ENCODE peak calls at places on chromosomes 13 and 19, in seven cellular contexts. S, U, F, R, H, B and O are unnamed samples.

GRCh38 chr13:112738606-112739005 is 48.8 kb downstream of the ATP11A start:
- DNase-seq in S (no peak), U (no peak), F (no peak), R (no peak), H (no peak), B (no peak), O (no peak)

GRCh38 chr19:31110331-31110730 is 238.9 kb downstream of the TSHZ3 start:
- DNase-seq in S (peak; percentile 59), U (peak; percentile 60), F (peak; percentile 45), R (peak; percentile 9), H (peak; percentile 41), B (no peak), O (no peak)

GRCh38 chr13:40149611-40150283 is 494.3 kb downstream of the COG6 start:
- DNase-seq in S (no peak), U (no peak), F (peak; percentile 53), R (no peak), H (peak; percentile 79), B (no peak), O (no peak)

GRCh38 chr13:27465611-27466010 is 15.2 kb upstream of the MTIF3 start:
- DNase-seq in S (no peak), U (no peak), F (no peak), R (no peak), H (no peak), B (no peak), O (no peak)

GRCh38 chr13:102589291-102589822 is 7.4 kb upstream of the TPP2 start:
- DNase-seq in S (no peak), U (no peak), F (peak; percentile 16), R (no peak), H (no peak), B (no peak), O (no peak)

GRCh38 chr19:9580728-9581127 is 3.6 kb downstream of the ZNF121 start:
- DNase-seq in S (no peak), U (no peak), F (no peak), R (no peak), H (no peak), B (no peak), O (no peak)

GRCh38 chr19:13269348-13269747 is 119.1 kb downstream of the IER2 start:
- DNase-seq in S (no peak), U (no peak), F (no peak), R (no peak), H (no peak), B (no peak), O (no peak)

GRCh38 chr13:31859546-31859945 is 120.2 kb downstream of the RXFP2 start:
- DNase-seq in S (no peak), U (no peak), F (no peak), R (no peak), H (no peak), B (no peak), O (no peak)

GRCh38 chr13:91383836-91384235 is 14.6 kb upstream of the GPC5 start:
- DNase-seq in S (no peak), U (no peak), F (no peak), R (no peak), H (no peak), B (no peak), O (no peak)
- H2BK120ac ChIP-seq in S (no peak overlapping the region), U (no peak overlapping the region), F (no peak overlapping the region), R (no peak overlapping the region), H (no peak overlapping the region), B (no peak overlapping the region), O (no peak overlapping the region)

GRCh38 chr13:111511805-111512504 is 191.5 kb downstream of the TEX29 start:
- DNase-seq in S (peak; percentile 26), U (no peak), F (no peak), R (no peak), H (no peak), B (no peak), O (no peak)
- H2BK120ac ChIP-seq in S (no peak overlapping the region), U (no peak overlapping the region), F (no peak overlapping the region), R (no peak overlapping the region), H (no peak overlapping the region), B (no peak overlapping the region), O (no peak overlapping the region)

DNA sequence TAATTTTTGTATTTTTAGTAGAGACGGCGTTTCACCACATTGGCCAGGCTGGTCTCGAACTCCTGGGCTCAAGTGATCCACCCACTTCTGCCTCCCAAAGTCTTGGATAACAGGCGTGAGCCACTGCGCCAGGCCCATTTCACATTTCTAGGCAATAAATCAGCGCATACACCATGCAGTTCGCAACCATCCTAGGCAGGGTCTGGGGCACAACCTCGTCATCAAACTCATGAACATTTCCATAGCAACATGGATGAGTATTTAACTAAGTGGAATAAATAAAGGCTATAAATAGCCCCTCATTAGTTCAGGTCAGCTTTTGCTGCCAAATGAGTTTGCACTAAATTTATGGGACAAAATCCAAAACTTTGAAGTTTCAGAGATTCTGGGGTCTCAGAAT is 8.2 kb downstream of the MEIS3 start:
- DNase-seq in S (no peak), U (no peak), F (peak; percentile 40), R (no peak), H (peak; percentile 67), B (peak; percentile 63), O (no peak)
- H2BK120ac ChIP-seq in S (no peak overlapping the region), U (no peak overlapping the region), F (no peak overlapping the region), R (no peak overlapping the region), H (no peak overlapping the region), B (no peak overlapping the region), O (no peak overlapping the region)

GRCh38 chr19:17605117-17605516 is 49.7 kb downstream of the COLGALT1 start:
- DNase-seq in S (no peak), U (no peak), F (no peak), R (no peak), H (no peak), B (no peak), O (no peak)
- H2BK120ac ChIP-seq in S (no peak overlapping the region), U (no peak overlapping the region), F (no peak overlapping the region), R (no peak overlapping the region), H (no peak overlapping the region), B (no peak overlapping the region), O (no peak overlapping the region)

GRCh38 chr19:23406716-23407115 is 11.4 kb upstream of the ZNF91 start:
- DNase-seq in S (no peak), U (no peak), F (no peak), R (no peak), H (no peak), B (no peak), O (no peak)
- H2BK120ac ChIP-seq in S (no peak overlapping the region), U (no peak overlapping the region), F (no peak overlapping the region), R (no peak overlapping the region), H (no peak overlapping the region), B (no peak overlapping the region), O (no peak overlapping the region)

DNA sequence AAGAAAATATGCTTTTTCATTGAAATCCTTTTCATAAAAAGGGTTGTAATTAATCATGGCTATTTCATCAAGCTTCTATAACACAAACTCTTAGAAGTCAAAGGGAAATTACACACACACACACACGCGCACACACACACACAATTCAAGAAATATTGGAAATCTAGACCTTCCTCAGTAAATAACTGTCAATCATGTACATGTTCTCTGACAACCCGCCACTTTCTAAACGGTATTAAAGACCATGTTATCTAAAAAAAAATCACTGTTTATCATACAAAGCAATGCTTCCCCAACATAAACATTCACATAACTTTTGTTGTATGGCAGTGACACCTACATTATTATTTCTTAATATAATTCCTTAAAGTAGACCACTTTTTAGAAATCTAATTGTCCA is 132.2 kb downstream of the EFNB2 start:
- DNase-seq in S (no peak), U (no peak), F (no peak), R (no peak), H (no peak), B (no peak), O (no peak)
- H2BK120ac ChIP-seq in S (no peak overlapping the region), U (no peak overlapping the region), F (no peak overlapping the region), R (no peak overlapping the region), H (no peak overlapping the region), B (no peak overlapping the region), O (no peak overlapping the region)

GRCh38 chr19:56191115-56191514 is 6.5 kb downstream of the ZSCAN5B start:
- DNase-seq in S (no peak), U (peak; percentile 3), F (no peak), R (no peak), H (no peak), B (no peak), O (no peak)
- H2BK120ac ChIP-seq in S (no peak overlapping the region), U (no peak overlapping the region), F (no peak overlapping the region), R (no peak overlapping the region), H (no peak overlapping the region), B (no peak overlapping the region), O (no peak overlapping the region)

GRCh38 chr13:100459747-100460146 is 128.8 kb downstream of the GGACT start:
- DNase-seq in S (no peak), U (no peak), F (no peak), R (no peak), H (no peak), B (no peak), O (no peak)

GRCh38 chr13:100465558-100465957 is 123.0 kb downstream of the GGACT start:
- DNase-seq in S (no peak), U (no peak), F (no peak), R (no peak), H (no peak), B (no peak), O (no peak)

GRCh38 chr13:100464006-100464405 is 124.6 kb downstream of the GGACT start:
- DNase-seq in S (no peak), U (no peak), F (no peak), R (no peak), H (no peak), B (no peak), O (no peak)

GRCh38 chr13:100458673-100459072 is 129.9 kb downstream of the GGACT start:
- DNase-seq in S (no peak), U (no peak), F (no peak), R (no peak), H (no peak), B (no peak), O (no peak)

DNA sequence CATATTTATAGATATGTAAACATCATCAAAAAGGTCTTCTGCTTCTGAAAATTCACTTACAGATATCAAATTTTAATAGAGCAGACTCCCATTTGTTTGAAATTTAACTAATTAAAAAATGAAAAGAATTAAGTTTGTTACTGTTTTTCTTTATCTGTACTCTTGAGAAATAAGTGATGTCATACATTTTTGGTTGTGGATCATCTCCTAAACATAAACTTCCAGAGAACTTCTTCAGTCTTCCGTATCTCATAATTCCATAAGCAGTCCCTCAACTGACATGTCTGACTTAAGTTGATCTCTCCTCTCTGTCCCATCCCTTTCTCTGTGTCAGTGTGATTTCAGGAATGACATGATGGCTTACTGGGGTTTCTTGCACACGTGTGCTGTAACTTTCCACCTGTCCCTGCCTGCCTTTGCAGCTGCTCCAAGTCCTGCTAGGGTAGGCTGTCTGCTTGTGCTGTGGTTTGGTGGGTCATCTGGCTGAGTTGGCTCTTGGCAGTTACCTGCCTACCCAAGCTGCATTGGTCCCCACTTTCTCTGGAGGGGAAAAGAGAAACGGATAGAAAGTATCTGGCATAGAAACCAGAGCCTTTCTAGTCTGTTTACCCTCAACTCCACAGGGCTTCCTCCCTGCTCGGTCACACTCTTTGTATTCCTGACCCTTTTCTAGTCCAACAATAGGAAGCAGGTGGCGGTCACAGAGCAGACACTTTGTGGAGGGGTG is 127.1 kb downstream of the GGACT start:
- DNase-seq in S (no peak), U (peak; percentile 51), F (peak; percentile 33), R (no peak), H (peak; percentile 12), B (no peak), O (peak; percentile 45)
- H2BK120ac ChIP-seq in S (no peak overlapping the region), U (no peak overlapping the region), F (no peak overlapping the region), R (no peak overlapping the region), H (no peak overlapping the region), B (no peak overlapping the region), O (no peak overlapping the region)

DNA sequence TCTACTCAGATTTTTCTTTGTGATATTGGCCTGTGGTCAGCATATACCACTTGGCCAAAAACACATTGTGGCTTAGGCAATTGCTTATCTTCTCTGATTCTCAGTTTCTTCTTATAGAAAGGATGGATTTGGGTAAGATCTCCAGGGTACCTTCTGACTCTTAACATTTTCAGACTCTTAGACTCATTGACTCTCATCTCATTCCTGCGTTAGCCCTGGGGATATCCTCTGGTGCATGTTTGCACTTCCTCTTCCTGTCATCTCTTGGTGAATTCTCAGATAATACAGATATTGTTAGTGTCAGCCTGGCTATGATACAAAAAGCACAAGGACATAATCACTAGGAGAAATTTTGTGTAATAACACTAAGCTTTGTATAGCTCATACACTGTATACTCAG is 492.5 kb upstream of the GPC6 start:
- DNase-seq in S (no peak), U (no peak), F (no peak), R (no peak), H (no peak), B (no peak), O (no peak)
- H2BK120ac ChIP-seq in S (no peak overlapping the region), U (no peak overlapping the region), F (no peak overlapping the region), R (no peak overlapping the region), H (no peak overlapping the region), B (no peak overlapping the region), O (no peak overlapping the region)